ENCODE peak calls at places on chromosomes 2 and 18, in eight cellular contexts. V is tibial nerve; F is CD8-positive, alpha-beta memory T cell; R is colonic mucosa; H is upper lobe of right lung; U is thyroid gland; L is astrocyte; I is psoas muscle. A is an unnamed sample.

GRCh38 chr2:11750422-11750821 is 4.0 kb downstream of the LPIN1 start:
- DNase-seq in V (no peak), U (no peak), H (no peak), R (no peak), L (no peak), I (no peak), F (peak; percentile 80), A (peak; percentile 24)

GRCh38 chr2:29146197-29146596 is 31.0 kb downstream of the CLIP4 start:
- DNase-seq in L (no peak), I (no peak), F (no peak), R (no peak), U (no peak), H (no peak), V (no peak), A (no peak)

GRCh38 chr2:145980318-145980717 is 1460.4 kb upstream of the ZEB2 start:
- DNase-seq in I (no peak), R (no peak), H (no peak), U (no peak), L (no peak), F (no peak), V (no peak), A (no peak)

GRCh38 chr18:13252696-13253410 is 34.3 kb downstream of the LDLRAD4 start:
- DNase-seq in R (no peak), U (no peak), H (peak; percentile 36), F (no peak), L (no peak), I (no peak), V (no peak), A (no peak)

GRCh38 chr2:168037772-168038171 is 209.6 kb downstream of the STK39 start:
- DNase-seq in F (no peak), R (no peak), H (no peak), L (peak; percentile 8), U (no peak), I (no peak), V (no peak), A (peak; percentile 38)

GRCh38 chr2:63696496-63696895 is 107.7 kb downstream of the MDH1 start:
- DNase-seq in R (no peak), H (no peak), U (no peak), F (no peak), V (no peak), L (peak; percentile 12), I (no peak), A (no peak)

GRCh38 chr2:142130111-142131015 is 453 bp downstream of the LRP1B start:
- DNase-seq in R (peak; percentile 59), I (peak; percentile 39), L (peak; percentile 77), F (no peak), H (peak; percentile 82), V (peak; percentile 19), U (peak; percentile 85), A (peak; percentile 85)

GRCh38 chr2:113010088-113010487 is 4.8 kb downstream of the IL36A start:
- DNase-seq in L (peak; percentile 8), I (no peak), H (no peak), F (no peak), R (no peak), V (no peak), U (no peak), A (peak; percentile 8)

GRCh38 chr2:37168217-37168981 is 11.6 kb upstream of the EIF2AK2 start:
- DNase-seq in I (no peak), F (peak; percentile 31), U (peak; percentile 4), L (peak; percentile 23), R (peak; percentile 21), V (no peak), H (no peak), A (peak; percentile 75)

GRCh38 chr18:79454034-79454735 is 58.5 kb downstream of the NFATC1 start:
- DNase-seq in H (no peak), R (no peak), V (peak; percentile 59), F (no peak), L (peak; percentile 60), I (no peak), U (peak; percentile 20), A (no peak)

GRCh38 chr2:38960609-38961320 is 71.1 kb downstream of the ARHGEF33 start:
- DNase-seq in L (no peak), H (no peak), R (no peak), U (peak; percentile 7), F (no peak), V (no peak), I (no peak), A (no peak)
- H3K4me3 ChIP-seq in L (peak overlapping the region; percentile 63), H (peak overlapping the region; percentile 41), R (no peak overlapping the region), U (no peak overlapping the region), F (no peak overlapping the region), V (no peak overlapping the region), I (peak overlapping the region; percentile 62), A (peak overlapping the region; percentile 74)

DNA sequence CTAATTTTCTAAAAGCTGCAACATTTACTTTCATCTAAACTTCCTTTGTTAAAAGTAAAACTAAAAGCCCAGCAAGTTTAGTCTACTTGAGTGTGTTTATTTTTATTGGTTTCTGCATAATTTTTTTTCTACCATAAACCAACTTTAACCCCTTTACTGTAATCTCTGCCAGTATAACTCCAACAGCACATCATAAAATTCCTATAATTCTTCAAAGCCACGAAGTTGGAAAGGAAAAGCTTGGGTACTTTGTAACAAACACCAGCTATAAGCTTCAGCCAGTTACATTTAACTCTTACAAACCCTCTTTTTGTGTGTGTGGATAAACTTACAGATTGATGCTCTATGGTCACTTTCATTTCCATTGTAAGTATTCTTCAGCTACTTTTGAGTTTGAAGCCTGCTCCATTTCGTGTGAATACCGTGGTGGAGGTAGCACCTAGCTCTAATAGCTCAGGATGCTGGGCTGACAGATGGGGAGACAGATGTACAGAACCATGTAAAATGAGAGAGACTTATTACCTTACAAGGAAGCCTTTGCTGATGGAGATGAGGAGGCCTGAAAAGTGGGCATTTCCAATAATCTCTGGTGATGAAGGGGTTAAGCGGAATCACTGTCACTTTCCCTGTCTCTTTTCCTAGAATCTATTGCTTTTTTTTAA is 42.5 kb downstream of the ZEB2 start:
- DNase-seq in L (peak; percentile 72), U (no peak), F (no peak), V (no peak), I (no peak), R (no peak), H (no peak), A (peak; percentile 54)
- H3K36me3 ChIP-seq in L (no peaks in the 10 kb centered on the region), U (no peaks in the 10 kb centered on the region), F (no peaks in the 10 kb centered on the region), V (no peaks in the 10 kb centered on the region), I (no peaks in the 10 kb centered on the region), R (no peaks in the 10 kb centered on the region), H (no peaks in the 10 kb centered on the region), A (peaks cover 29% of the 10 kb centered on the region)

DNA sequence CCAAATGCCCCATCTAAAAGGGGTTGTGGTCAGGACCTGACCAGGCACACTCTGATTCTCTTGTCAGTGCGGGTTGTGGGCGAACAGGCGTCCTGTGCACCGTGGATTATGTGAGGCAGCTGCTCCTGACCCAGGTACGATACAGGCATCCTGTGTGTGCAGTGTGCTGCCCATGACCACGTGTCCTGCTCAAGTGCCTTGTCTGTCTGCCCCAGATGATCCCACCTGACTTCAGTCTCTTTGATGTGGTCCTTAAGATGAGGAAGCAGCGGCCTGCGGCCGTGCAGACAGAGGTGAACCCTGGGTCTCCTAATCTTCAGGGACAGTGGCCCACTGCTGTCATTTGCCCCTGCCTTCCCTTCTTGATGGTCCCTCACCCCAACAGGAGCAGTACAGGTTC is 14.6 kb downstream of the PTPN18 start:
- DNase-seq in I (no peak), L (no peak), F (peak; percentile 61), V (no peak), R (no peak), H (no peak), U (no peak), A (no peak)
- H3K4me1 ChIP-seq in I (no peaks in the 10 kb centered on the region), L (peaks cover 26% of the 10 kb centered on the region), F (peaks cover 30% of the 10 kb centered on the region), V (no peaks in the 10 kb centered on the region), R (no peaks in the 10 kb centered on the region), H (peaks cover 20% of the 10 kb centered on the region), U (peaks cover 32% of the 10 kb centered on the region), A (peaks cover 10% of the 10 kb centered on the region)

GRCh38 chr18:35717182-35717581 is 135.6 kb downstream of the GALNT1 start:
- DNase-seq in L (no peak), V (no peak), U (no peak), R (no peak), F (no peak), I (no peak), H (no peak), A (no peak)
- H3K4me3 ChIP-seq in L (no peak overlapping the region), V (no peak overlapping the region), U (no peak overlapping the region), R (no peak overlapping the region), F (no peak overlapping the region), I (no peak overlapping the region), H (no peak overlapping the region), A (no peak overlapping the region)

GRCh38 chr2:96546321-96546720 is 9.8 kb downstream of the ARID5A start:
- DNase-seq in V (no peak), H (peak; percentile 30), F (no peak), R (no peak), U (no peak), I (no peak), L (no peak), A (no peak)

GRCh38 chr2:96547203-96547641 is 10.7 kb downstream of the ARID5A start:
- DNase-seq in U (no peak), I (no peak), V (no peak), F (no peak), L (no peak), H (peak; percentile 40), R (no peak), A (no peak)

GRCh38 chr2:96548558-96549465 is 12.3 kb downstream of the ARID5A start:
- DNase-seq in U (no peak), H (peak; percentile 36), F (no peak), L (no peak), V (no peak), I (no peak), R (no peak), A (no peak)

GRCh38 chr2:96547751-96548161 is 11.2 kb downstream of the ARID5A start:
- DNase-seq in F (no peak), I (no peak), R (no peak), H (no peak), V (no peak), L (peak; percentile 57), U (no peak), A (peak; percentile 75)

DNA sequence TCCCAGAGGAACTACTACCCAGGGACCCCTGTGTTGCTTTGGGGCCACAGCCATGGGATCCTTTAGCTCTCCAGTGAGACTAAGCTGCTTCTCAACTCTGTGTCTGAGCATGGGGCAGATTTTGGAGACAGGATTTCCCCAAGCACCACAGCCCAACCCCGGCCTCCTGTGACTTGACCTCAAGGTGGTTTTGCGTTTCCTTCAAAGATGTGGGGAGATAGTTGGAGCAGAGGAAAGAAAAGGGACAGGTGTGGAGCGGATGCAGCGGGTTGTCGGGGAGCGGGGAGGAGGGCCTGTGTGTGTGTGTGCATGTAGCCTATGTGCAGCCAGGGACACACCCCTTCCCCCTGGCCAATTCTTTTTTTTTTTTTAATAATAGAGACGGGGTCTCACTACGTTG is 10.2 kb downstream of the ARID5A start:
- DNase-seq in I (no peak), F (peak; percentile 38), V (no peak), L (no peak), R (no peak), U (no peak), H (peak; percentile 10), A (no peak)
- H3K36me3 ChIP-seq in I (no peaks in the 10 kb centered on the region), F (peaks cover 23% of the 10 kb centered on the region), V (peaks cover 3% of the 10 kb centered on the region), L (peaks cover 4% of the 10 kb centered on the region), R (peaks cover 19% of the 10 kb centered on the region), U (peaks cover 8% of the 10 kb centered on the region), H (peaks cover 48% of the 10 kb centered on the region), A (peaks cover 19% of the 10 kb centered on the region)

A was measured in adipocyte.